ENCODE peak calls at places on chromosomes 12 and 14, in ten cellular contexts. Z is RWPE1, J is cardiac fibroblast, V is cardiac muscle cell, Y is heart left ventricle, U is A549, D is GM23338, C is spleen, T is lung, S is GM12864. P is an unnamed sample.

GRCh38 chr14:100686858-100687257 is 39.8 kb upstream of the DLK1 start:
- DNase-seq in V (no peak), S (no peak), C (no peak), Y (no peak), U (no peak), D (no peak), T (no peak), J (no peak), Z (no peak), P (no peak)

GRCh38 chr14:69356903-69357543 is 41.1 kb downstream of the ERH start:
- DNase-seq in Z (no peak), T (no peak), C (no peak), J (no peak), V (no peak), D (no peak), Y (no peak), S (no peak), U (no peak), P (no peak)

GRCh38 chr12:15540469-15540872 is 218.2 kb downstream of the PTPRO start:
- DNase-seq in J (peak; percentile 51), Z (peak; percentile 17), U (no peak), Y (no peak), D (no peak), T (no peak), C (no peak), S (no peak), V (no peak), P (no peak)

GRCh38 chr12:112450725-112451124 is 32.0 kb downstream of the PTPN11 start:
- DNase-seq in V (no peak), D (no peak), J (no peak), C (no peak), S (no peak), U (no peak), T (no peak), Y (no peak), Z (no peak), P (no peak)

GRCh38 chr12:69059465-69060457 is 126.8 kb upstream of the CPM start:
- DNase-seq in U (peak; percentile 79), S (no peak), C (no peak), T (no peak), Z (peak; percentile 68), V (no peak), D (no peak), J (peak; percentile 52), Y (no peak), P (no peak)

GRCh38 chr12:14601692-14602091 is 34.0 kb upstream of the PLBD1 start:
- DNase-seq in C (no peak), J (no peak), D (no peak), V (no peak), T (no peak), Z (no peak), U (no peak), S (no peak), Y (no peak), P (no peak)

GRCh38 chr12:129186952-129187351 is 333.7 kb downstream of the GLT1D1 start:
- DNase-seq in D (peak; percentile 40), T (no peak), S (no peak), V (no peak), Y (no peak), Z (no peak), C (no peak), J (no peak), U (peak; percentile 34), P (no peak)

GRCh38 chr14:24279301-24280186 is 8.1 kb upstream of the RABGGTA start:
- DNase-seq in Y (peak; percentile 68), C (peak; percentile 83), T (no peak), V (no peak), J (peak; percentile 19), U (peak; percentile 41), S (no peak), D (no peak), Z (no peak), P (peak; percentile 48)

DNA sequence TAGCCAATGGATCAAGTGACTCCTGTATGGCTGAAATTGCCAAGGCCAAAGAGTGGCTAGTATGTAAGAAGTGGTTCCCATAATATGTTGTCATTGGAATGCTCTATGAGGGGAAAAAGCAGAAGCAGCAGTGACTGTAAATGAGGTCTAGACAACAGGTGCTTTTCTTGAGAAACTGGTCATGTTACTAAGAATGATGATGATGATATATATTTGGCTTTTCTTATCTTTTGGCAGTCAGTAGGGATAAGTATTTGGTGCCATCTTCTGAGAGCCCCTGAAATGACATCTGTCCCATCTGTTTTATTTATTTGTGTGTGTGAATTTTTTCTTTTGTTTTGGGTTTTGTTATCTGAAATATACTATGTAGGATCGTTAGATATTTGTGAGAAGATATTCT is 141.7 kb downstream of the SYT1 start:
- DNase-seq in C (no peak), J (peak; percentile 20), T (no peak), U (peak; percentile 39), V (no peak), Y (no peak), S (no peak), D (no peak), Z (peak; percentile 4), P (no peak)
- TF ChIP-seq CTCF in C (no peak), J (peak; percentile 21), T (no peak), U (peak; percentile 62), V (peak; percentile 21), Y (no peak), S (peak; percentile 19), D (peak; percentile 35), Z (peak; percentile 13), P (no peak)

GRCh38 chr14:21505009-21505553 is 6.1 kb downstream of the METTL3 start:
- DNase-seq in Z (no peak), C (no peak), J (no peak), U (no peak), Y (no peak), D (no peak), V (no peak), S (no peak), T (no peak), P (no peak)

GRCh38 chr14:21503376-21503775 is 7.8 kb downstream of the METTL3 start:
- DNase-seq in V (no peak), S (no peak), C (no peak), J (no peak), Y (no peak), Z (no peak), U (no peak), D (no peak), T (no peak), P (no peak)

GRCh38 chr14:21510735-21511657 is at the start of gene METTL3:
- DNase-seq in U (peak; percentile 99), Z (peak; percentile 91), T (peak; percentile 98), D (peak; percentile 100), V (peak; percentile 99), C (peak; percentile 97), Y (peak; percentile 99), S (peak; percentile 97), J (peak; percentile 99), P (peak; percentile 97)

GRCh38 chr14:21509432-21510143 is 1.6 kb downstream of the METTL3 start:
- DNase-seq in Z (no peak), C (no peak), J (no peak), Y (no peak), V (no peak), U (no peak), D (no peak), T (no peak), S (no peak), P (no peak)

DNA sequence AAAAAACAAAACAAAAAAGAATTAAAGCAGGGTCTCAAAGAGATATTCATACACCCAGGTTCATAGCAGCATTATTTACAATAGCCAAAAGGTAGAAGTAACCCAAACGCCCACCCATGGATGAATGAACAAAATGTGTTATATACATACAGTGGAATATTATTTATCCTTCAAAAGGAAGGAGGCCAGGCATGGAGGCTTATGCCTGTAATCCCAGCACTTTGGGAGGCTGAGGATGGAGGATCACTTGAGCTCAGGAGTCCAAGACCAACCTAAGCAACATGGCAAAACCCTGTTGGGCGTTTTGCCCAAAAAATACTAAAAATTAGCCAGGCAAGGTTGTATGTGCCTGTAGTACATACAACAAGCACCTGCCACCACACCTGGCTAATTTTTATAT is 4.6 kb downstream of the METTL3 start:
- DNase-seq in D (no peak), V (no peak), U (no peak), S (no peak), T (no peak), C (no peak), Y (no peak), J (no peak), Z (no peak), P (no peak)
- TF ChIP-seq CTCF in D (no peak), V (no peak), U (no peak), S (no peak), T (no peak), C (no peak), Y (no peak), J (no peak), Z (no peak), P (no peak)

GRCh38 chr12:32947203-32947795 is 50.7 kb upstream of the PKP2 start:
- DNase-seq in S (no peak), U (peak; percentile 33), D (peak; percentile 61), Z (peak; percentile 29), V (peak; percentile 59), C (no peak), Y (no peak), J (peak; percentile 17), T (no peak), P (no peak)
- TF ChIP-seq CTCF in S (no peak), U (peak; percentile 52), D (peak; percentile 59), Z (peak; percentile 32), V (peak; percentile 8), C (no peak), Y (no peak), J (no peak), T (no peak), P (no peak)

GRCh38 chr12:30438526-30439120 is 257.0 kb downstream of the IPO8 start:
- DNase-seq in Y (no peak), J (peak; percentile 41), C (no peak), Z (no peak), V (no peak), U (no peak), T (no peak), S (no peak), D (no peak), P (no peak)

GRCh38 chr12:30437044-30437443 is 258.6 kb downstream of the IPO8 start:
- DNase-seq in V (no peak), Z (no peak), C (no peak), S (no peak), T (no peak), U (no peak), D (no peak), Y (no peak), J (peak; percentile 12), P (no peak)

GRCh38 chr12:30437616-30438015 is 258.1 kb downstream of the IPO8 start:
- DNase-seq in J (peak; percentile 84), U (no peak), V (no peak), C (no peak), T (no peak), D (no peak), Z (no peak), S (no peak), Y (no peak), P (no peak)

DNA sequence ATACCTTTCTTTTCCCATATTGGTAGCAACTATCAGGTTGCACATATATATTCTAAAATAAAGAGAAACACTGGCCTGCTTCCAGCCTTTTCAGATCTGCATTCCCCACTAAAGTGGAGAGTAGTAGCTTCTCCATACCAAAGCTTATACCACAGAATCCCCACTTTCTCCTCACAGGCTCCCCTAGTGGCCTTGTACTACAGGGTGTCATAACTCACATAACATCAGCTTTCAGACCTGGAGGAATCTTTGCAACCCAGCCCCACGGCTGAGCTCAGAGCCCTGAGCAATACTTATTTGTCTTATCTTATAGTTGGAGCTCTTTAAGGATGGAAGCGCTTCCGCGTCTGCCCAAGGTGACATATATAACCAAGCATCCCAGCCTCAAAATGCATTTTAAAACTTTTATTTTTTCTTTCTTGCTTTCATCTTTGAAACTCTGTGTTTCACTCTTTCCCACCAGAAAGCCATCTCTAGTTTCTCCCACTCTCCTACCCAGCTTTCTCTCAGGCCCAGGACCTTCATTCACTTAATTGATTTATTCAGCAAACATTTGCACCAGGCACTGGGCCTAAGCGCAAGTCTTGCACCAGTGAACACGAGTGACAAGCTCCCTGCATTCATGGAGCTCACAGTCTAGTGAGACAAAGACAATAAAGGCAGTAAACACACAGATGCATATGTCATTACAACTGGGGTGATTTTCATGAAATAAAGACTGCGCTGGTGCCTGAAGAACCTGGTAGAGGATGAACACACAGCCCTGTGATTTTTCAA is 254.7 kb downstream of the IPO8 start:
- DNase-seq in U (peak; percentile 35), T (no peak), D (peak; percentile 79), S (no peak), V (peak; percentile 62), Y (no peak), J (peak; percentile 48), C (no peak), Z (peak; percentile 27), P (no peak)
- TF ChIP-seq CTCF in U (no peak), T (no peak), D (peak; percentile 66), S (peak; percentile 42), V (peak; percentile 75), Y (peak; percentile 35), J (peak; percentile 75), C (no peak), Z (no peak), P (peak; percentile 48)

P was measured in left ventricle myocardium inferior.